ENCODE peak calls at places on chromosomes 13 and 19, in ten cellular contexts. One of them, this sample, is unnamed.

GRCh38 chr19:51739466-51740213 is 12.0 kb downstream of the FPR1 start:
- DNase-seq in psoas muscle: no peak
- DNase-seq in GM12878: no peak
- DNase-seq in tibial artery: no peak
- DNase-seq in H7: no peak
- DNase-seq in thoracic aorta: no peak
- DNase-seq in BE2C: no peak
- DNase-seq in right cardiac atrium: no peak
- DNase-seq in coronary artery: no peak
- DNase-seq in heart right ventricle: no peak
- DNase-seq in this sample: no peak

GRCh38 chr13:97435794-97436193 is 1.8 kb downstream of the RAP2A start:
- DNase-seq in psoas muscle: no peak
- DNase-seq in GM12878: no peak
- DNase-seq in tibial artery: no peak
- DNase-seq in H7: no peak
- DNase-seq in thoracic aorta: no peak
- DNase-seq in BE2C: no peak
- DNase-seq in right cardiac atrium: no peak
- DNase-seq in coronary artery: no peak
- DNase-seq in heart right ventricle: no peak
- DNase-seq in this sample: peak

GRCh38 chr19:46579286-46579944 is 21.7 kb upstream of the CALM3 start:
- DNase-seq in psoas muscle: no peak
- DNase-seq in GM12878: no peak
- DNase-seq in tibial artery: no peak
- DNase-seq in H7: peak
- DNase-seq in thoracic aorta: no peak
- DNase-seq in BE2C: peak
- DNase-seq in right cardiac atrium: no peak
- DNase-seq in coronary artery: no peak
- DNase-seq in heart right ventricle: no peak
- DNase-seq in this sample: no peak

GRCh38 chr19:2887391-2887914 is 13.3 kb upstream of the ZNF57 start:
- DNase-seq in psoas muscle: no peak
- DNase-seq in GM12878: no peak
- DNase-seq in tibial artery: peak
- DNase-seq in H7: peak
- DNase-seq in thoracic aorta: no peak
- DNase-seq in BE2C: peak
- DNase-seq in right cardiac atrium: peak
- DNase-seq in coronary artery: no peak
- DNase-seq in heart right ventricle: no peak
- DNase-seq in this sample: no peak

GRCh38 chr19:12996542-12997094 is 1.3 kb downstream of the NFIX start:
- DNase-seq in psoas muscle: peak
- DNase-seq in GM12878: no peak
- DNase-seq in tibial artery: no peak
- DNase-seq in H7: peak
- DNase-seq in thoracic aorta: no peak
- DNase-seq in BE2C: no peak
- DNase-seq in right cardiac atrium: peak
- DNase-seq in coronary artery: no peak
- DNase-seq in heart right ventricle: peak
- DNase-seq in this sample: no peak

GRCh38 chr19:4343056-4343844 is at the start of gene MPND:
- DNase-seq in psoas muscle: peak
- DNase-seq in GM12878: peak
- DNase-seq in tibial artery: peak
- DNase-seq in H7: peak
- DNase-seq in thoracic aorta: peak
- DNase-seq in BE2C: peak
- DNase-seq in right cardiac atrium: peak
- DNase-seq in coronary artery: peak
- DNase-seq in heart right ventricle: peak
- DNase-seq in this sample: peak

GRCh38 chr13:99955747-99956472 is 15.7 kb downstream of the ZIC5 start:
- DNase-seq in psoas muscle: no peak
- DNase-seq in GM12878: no peak
- DNase-seq in tibial artery: no peak
- DNase-seq in H7: peak
- DNase-seq in thoracic aorta: no peak
- DNase-seq in BE2C: no peak
- DNase-seq in right cardiac atrium: peak
- DNase-seq in coronary artery: peak
- DNase-seq in heart right ventricle: no peak
- DNase-seq in this sample: no peak

GRCh38 chr13:68759617-68760016 is 1348.0 kb upstream of the ATXN8OS start:
- DNase-seq in psoas muscle: no peak
- DNase-seq in GM12878: no peak
- DNase-seq in tibial artery: no peak
- DNase-seq in H7: no peak
- DNase-seq in thoracic aorta: no peak
- DNase-seq in BE2C: no peak
- DNase-seq in right cardiac atrium: no peak
- DNase-seq in coronary artery: no peak
- DNase-seq in heart right ventricle: no peak
- DNase-seq in this sample: no peak

GRCh38 chr19:17035842-17036424 is 9.3 kb upstream of the CPAMD8 start:
- DNase-seq in psoas muscle: no peak
- DNase-seq in GM12878: no peak
- DNase-seq in tibial artery: no peak
- DNase-seq in H7: peak
- DNase-seq in thoracic aorta: no peak
- DNase-seq in BE2C: no peak
- DNase-seq in right cardiac atrium: peak
- DNase-seq in coronary artery: no peak
- DNase-seq in heart right ventricle: no peak
- DNase-seq in this sample: no peak

GRCh38 chr13:113663934-113664333 is 3.1 kb upstream of the GRK1 start:
- DNase-seq in psoas muscle: no peak
- DNase-seq in GM12878: no peak
- DNase-seq in tibial artery: peak
- DNase-seq in H7: peak
- DNase-seq in thoracic aorta: no peak
- DNase-seq in BE2C: peak
- DNase-seq in right cardiac atrium: peak
- DNase-seq in coronary artery: peak
- DNase-seq in heart right ventricle: no peak
- DNase-seq in this sample: no peak

GRCh38 chr13:27569405-27569804 is 50.9 kb downstream of the LNX2 start:
- DNase-seq in psoas muscle: no peak
- DNase-seq in GM12878: peak
- DNase-seq in tibial artery: no peak
- DNase-seq in H7: no peak
- DNase-seq in thoracic aorta: no peak
- DNase-seq in BE2C: no peak
- DNase-seq in right cardiac atrium: no peak
- DNase-seq in coronary artery: no peak
- DNase-seq in heart right ventricle: no peak
- DNase-seq in this sample: peak

GRCh38 chr19:11247391-11247790 is 8.0 kb downstream of the ANGPTL8 start:
- DNase-seq in psoas muscle: peak
- DNase-seq in GM12878: no peak
- DNase-seq in tibial artery: peak
- DNase-seq in H7: no peak
- DNase-seq in thoracic aorta: no peak
- DNase-seq in BE2C: no peak
- DNase-seq in right cardiac atrium: peak
- DNase-seq in coronary artery: no peak
- DNase-seq in heart right ventricle: peak
- DNase-seq in this sample: no peak

GRCh38 chr19:30799854-30800755 is 427.9 kb downstream of the ZNF536 start:
- DNase-seq in psoas muscle: no peak
- DNase-seq in GM12878: no peak
- DNase-seq in tibial artery: no peak
- DNase-seq in H7: peak
- DNase-seq in thoracic aorta: no peak
- DNase-seq in BE2C: peak
- DNase-seq in right cardiac atrium: peak
- DNase-seq in coronary artery: no peak
- DNase-seq in heart right ventricle: peak
- DNase-seq in this sample: no peak

GRCh38 chr19:10191347-10191746 is 3.4 kb downstream of the DNMT1 start:
- DNase-seq in psoas muscle: no peak
- DNase-seq in GM12878: no peak
- DNase-seq in tibial artery: peak
- DNase-seq in H7: no peak
- DNase-seq in thoracic aorta: no peak
- DNase-seq in BE2C: no peak
- DNase-seq in right cardiac atrium: peak
- DNase-seq in coronary artery: no peak
- DNase-seq in heart right ventricle: no peak
- DNase-seq in this sample: no peak

GRCh38 chr13:78753457-78753856 is 94.5 kb upstream of the OBI1 start:
- DNase-seq in psoas muscle: no peak
- DNase-seq in GM12878: no peak
- DNase-seq in tibial artery: no peak
- DNase-seq in H7: no peak
- DNase-seq in thoracic aorta: no peak
- DNase-seq in BE2C: no peak
- DNase-seq in right cardiac atrium: no peak
- DNase-seq in coronary artery: no peak
- DNase-seq in heart right ventricle: no peak
- DNase-seq in this sample: no peak

GRCh38 chr13:78750735-78751134 is 91.8 kb upstream of the OBI1 start:
- DNase-seq in psoas muscle: no peak
- DNase-seq in GM12878: no peak
- DNase-seq in tibial artery: no peak
- DNase-seq in H7: no peak
- DNase-seq in thoracic aorta: no peak
- DNase-seq in BE2C: no peak
- DNase-seq in right cardiac atrium: no peak
- DNase-seq in coronary artery: no peak
- DNase-seq in heart right ventricle: no peak
- DNase-seq in this sample: no peak
- H3K4me3 ChIP-seq in psoas muscle: no peak
- H3K4me3 ChIP-seq in GM12878: no peak
- H3K4me3 ChIP-seq in tibial artery: no peak
- H3K4me3 ChIP-seq in H7: no peak
- H3K4me3 ChIP-seq in thoracic aorta: no peak
- H3K4me3 ChIP-seq in BE2C: no peak
- H3K4me3 ChIP-seq in right cardiac atrium: no peak
- H3K4me3 ChIP-seq in coronary artery: no peak
- H3K4me3 ChIP-seq in heart right ventricle: no peak
- H3K4me3 ChIP-seq in this sample: no peak

GRCh38 chr19:1042689-1043511 is 3.0 kb downstream of the ABCA7 start:
- DNase-seq in psoas muscle: peak
- DNase-seq in GM12878: no peak
- DNase-seq in tibial artery: no peak
- DNase-seq in H7: peak
- DNase-seq in thoracic aorta: no peak
- DNase-seq in BE2C: peak
- DNase-seq in right cardiac atrium: peak
- DNase-seq in coronary artery: no peak
- DNase-seq in heart right ventricle: no peak
- DNase-seq in this sample: no peak
- H3K4me3 ChIP-seq in psoas muscle: peak
- H3K4me3 ChIP-seq in GM12878: no peak
- H3K4me3 ChIP-seq in tibial artery: no peak
- H3K4me3 ChIP-seq in H7: no peak
- H3K4me3 ChIP-seq in thoracic aorta: no peak
- H3K4me3 ChIP-seq in BE2C: peak
- H3K4me3 ChIP-seq in right cardiac atrium: no peak
- H3K4me3 ChIP-seq in coronary artery: no peak
- H3K4me3 ChIP-seq in heart right ventricle: no peak
- H3K4me3 ChIP-seq in this sample: no peak

DNA sequence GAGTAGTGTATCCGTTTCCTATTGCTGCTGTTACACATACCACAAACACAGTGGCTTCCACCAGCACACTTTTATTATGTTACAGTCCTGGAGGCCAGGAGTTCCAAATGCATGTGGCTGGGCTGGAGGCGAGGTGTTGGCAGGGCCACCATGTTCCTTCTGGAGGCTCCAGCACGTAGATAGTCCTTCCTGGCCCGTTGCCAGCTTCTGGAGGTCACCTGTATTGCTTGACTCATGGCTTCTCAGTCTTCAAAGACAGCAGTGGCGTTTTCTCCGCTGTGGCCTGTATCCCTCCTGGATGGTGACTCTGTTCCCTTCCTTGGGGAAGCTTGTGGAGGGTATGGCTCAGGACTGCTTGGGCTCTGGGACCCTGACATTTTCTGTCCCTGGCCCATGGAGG is 15.2 kb downstream of the ZNF473 start:
- DNase-seq in psoas muscle: no peak
- DNase-seq in GM12878: no peak
- DNase-seq in tibial artery: no peak
- DNase-seq in H7: no peak
- DNase-seq in thoracic aorta: no peak
- DNase-seq in BE2C: no peak
- DNase-seq in right cardiac atrium: no peak
- DNase-seq in coronary artery: no peak
- DNase-seq in heart right ventricle: no peak
- DNase-seq in this sample: no peak
- H3K4me3 ChIP-seq in psoas muscle: no peak
- H3K4me3 ChIP-seq in GM12878: no peak
- H3K4me3 ChIP-seq in tibial artery: no peak
- H3K4me3 ChIP-seq in H7: no peak
- H3K4me3 ChIP-seq in thoracic aorta: no peak
- H3K4me3 ChIP-seq in BE2C: no peak
- H3K4me3 ChIP-seq in right cardiac atrium: no peak
- H3K4me3 ChIP-seq in coronary artery: no peak
- H3K4me3 ChIP-seq in heart right ventricle: no peak
- H3K4me3 ChIP-seq in this sample: no peak

GRCh38 chr19:37077615-37077928 is 661 bp upstream of the ZNF420 start:
- DNase-seq in psoas muscle: no peak
- DNase-seq in GM12878: no peak
- DNase-seq in tibial artery: no peak
- DNase-seq in H7: no peak
- DNase-seq in thoracic aorta: no peak
- DNase-seq in BE2C: no peak
- DNase-seq in right cardiac atrium: no peak
- DNase-seq in coronary artery: no peak
- DNase-seq in heart right ventricle: no peak
- DNase-seq in this sample: no peak

GRCh38 chr19:37077929-37078716 is at the start of gene ZNF420:
- DNase-seq in psoas muscle: peak
- DNase-seq in GM12878: peak
- DNase-seq in tibial artery: peak
- DNase-seq in H7: peak
- DNase-seq in thoracic aorta: peak
- DNase-seq in BE2C: peak
- DNase-seq in right cardiac atrium: peak
- DNase-seq in coronary artery: peak
- DNase-seq in heart right ventricle: peak
- DNase-seq in this sample: peak

GRCh38 chr19:37078717-37079032 is 442 bp downstream of the ZNF420 start:
- DNase-seq in psoas muscle: no peak
- DNase-seq in GM12878: peak
- DNase-seq in tibial artery: no peak
- DNase-seq in H7: no peak
- DNase-seq in thoracic aorta: no peak
- DNase-seq in BE2C: no peak
- DNase-seq in right cardiac atrium: no peak
- DNase-seq in coronary artery: no peak
- DNase-seq in heart right ventricle: no peak
- DNase-seq in this sample: no peak

GRCh38 chr19:37082307-37082706 is 4.1 kb downstream of the ZNF420 start:
- DNase-seq in psoas muscle: no peak
- DNase-seq in GM12878: no peak
- DNase-seq in tibial artery: no peak
- DNase-seq in H7: no peak
- DNase-seq in thoracic aorta: no peak
- DNase-seq in BE2C: no peak
- DNase-seq in right cardiac atrium: no peak
- DNase-seq in coronary artery: no peak
- DNase-seq in heart right ventricle: no peak
- DNase-seq in this sample: no peak

GRCh38 chr19:37079238-37079637 is 1.0 kb downstream of the ZNF420 start:
- DNase-seq in psoas muscle: no peak
- DNase-seq in GM12878: no peak
- DNase-seq in tibial artery: no peak
- DNase-seq in H7: no peak
- DNase-seq in thoracic aorta: no peak
- DNase-seq in BE2C: no peak
- DNase-seq in right cardiac atrium: no peak
- DNase-seq in coronary artery: no peak
- DNase-seq in heart right ventricle: no peak
- DNase-seq in this sample: no peak
- H3K4me3 ChIP-seq in psoas muscle: peak
- H3K4me3 ChIP-seq in GM12878: peak
- H3K4me3 ChIP-seq in tibial artery: peak
- H3K4me3 ChIP-seq in H7: no peak
- H3K4me3 ChIP-seq in thoracic aorta: peak
- H3K4me3 ChIP-seq in BE2C: peak
- H3K4me3 ChIP-seq in right cardiac atrium: peak
- H3K4me3 ChIP-seq in coronary artery: peak
- H3K4me3 ChIP-seq in heart right ventricle: peak
- H3K4me3 ChIP-seq in this sample: peak

This sample was measured in GM06990.